ENCODE peak calls at places on chromosomes 4 and X, in ten cellular contexts. Y is GM13976, G is neural progenitor cell, T is tibial artery, H is foreskin fibroblast, F is cardiac fibroblast, D is GM12865, M is sigmoid colon, R is brain microvascular endothelial cell, L is H9. N is an unnamed sample.

GRCh38 chr4:75547647-75548387 is 8.0 kb upstream of the ODAPH start:
- DNase-seq in R (peak), T (peak), F (peak), M (peak), G (no peak), D (no peak), H (peak), L (no peak), Y (no peak), N (no peak)

GRCh38 chr4:21752616-21753015 is 196.0 kb downstream of the KCNIP4 start:
- DNase-seq in G (no peak), Y (no peak), H (no peak), F (no peak), T (no peak), R (no peak), M (no peak), L (no peak), D (no peak), N (no peak)

GRCh38 chr4:33482773-33483172 is 2761.5 kb downstream of the ARAP2 start:
- DNase-seq in H (no peak), Y (no peak), D (no peak), R (no peak), T (no peak), F (no peak), G (no peak), M (no peak), L (no peak), N (no peak)

GRCh38 chr4:185841451-185841850 is 29.5 kb upstream of the SORBS2 start:
- DNase-seq in G (no peak), D (no peak), L (no peak), F (no peak), Y (no peak), T (no peak), R (no peak), M (no peak), H (no peak), N (no peak)

GRCh38 chr4:151204925-151205524 is 71.9 kb upstream of the PRSS48 start:
- DNase-seq in F (peak), D (no peak), Y (no peak), T (no peak), R (peak), M (no peak), H (no peak), L (no peak), G (no peak), N (no peak)

GRCh38 chr4:152294331-152294730 is 241.6 kb downstream of the FBXW7 start:
- DNase-seq in Y (no peak), M (no peak), D (no peak), R (no peak), T (no peak), L (no peak), G (no peak), F (no peak), H (no peak), N (no peak)

GRCh38 chr4:123301942-123302341 is 94.7 kb upstream of the SPRY1 start:
- DNase-seq in L (no peak), M (no peak), T (no peak), D (no peak), Y (no peak), H (no peak), R (no peak), G (no peak), F (no peak), N (no peak)

GRCh38 chr4:19381068-19381467 is 870.6 kb upstream of the SLIT2 start:
- DNase-seq in M (no peak), T (no peak), F (peak), H (peak), R (no peak), Y (no peak), G (no peak), D (no peak), L (no peak), N (no peak)

GRCh38 chr4:183182873-183183725 is 84.0 kb downstream of the WWC2 start:
- DNase-seq in M (no peak), F (peak), R (peak), L (peak), D (peak), G (peak), T (no peak), H (peak), Y (no peak), N (no peak)

GRCh38 chrX:11641368-11641767 is 24.4 kb downstream of the ARHGAP6 start:
- DNase-seq in L (no peak), D (no peak), H (peak), R (no peak), Y (no peak), M (no peak), F (peak), T (no peak), G (no peak), N (no peak)

GRCh38 chr4:38663021-38663800 is 788 bp upstream of the KLF3 start:
- DNase-seq in L (peak), T (no peak), D (no peak), H (no peak), Y (peak), M (peak), G (peak), F (peak), R (no peak), N (peak)

GRCh38 chr4:117357422-117357821 is 272.0 kb upstream of the TRAM1L1 start:
- DNase-seq in D (no peak), H (no peak), G (no peak), R (no peak), T (no peak), Y (no peak), L (no peak), M (no peak), F (no peak), N (no peak)

GRCh38 chrX:15334561-15334960 is 762 bp downstream of the PIGA start:
- DNase-seq in L (no peak), T (no peak), M (no peak), F (peak), Y (peak), D (peak), G (no peak), R (peak), H (no peak), N (no peak)

GRCh38 chrX:125826774-125827451 is 339.2 kb downstream of the DCAF12L2 start:
- DNase-seq in T (no peak), G (no peak), L (no peak), R (no peak), H (no peak), D (no peak), M (no peak), F (no peak), Y (no peak), N (no peak)

GRCh38 chr4:144507309-144508101 is 138.5 kb upstream of the HHIP start:
- DNase-seq in L (no peak), F (peak), T (no peak), Y (no peak), D (no peak), H (peak), G (no peak), M (no peak), R (peak), N (no peak)

GRCh38 chr4:143185253-143186107 is 763 bp downstream of the USP38 start:
- DNase-seq in T (no peak), R (no peak), D (peak), H (peak), M (peak), F (peak), L (peak), G (peak), Y (no peak), N (no peak)

GRCh38 chr4:143335979-143336827 is 473 bp upstream of the GAB1 start:
- DNase-seq in R (peak), Y (peak), G (peak), L (peak), F (peak), D (peak), M (peak), H (peak), T (peak), N (peak)

GRCh38 chrX:96843566-96843965 is 40.1 kb upstream of the RPA4 start:
- DNase-seq in R (peak), G (peak), H (no peak), T (no peak), Y (no peak), D (no peak), F (peak), L (peak), M (no peak), N (no peak)

GRCh38 chr4:159175165-159175988 is 72.5 kb downstream of the RAPGEF2 start:
- DNase-seq in T (peak), F (peak), Y (no peak), H (peak), M (peak), R (peak), L (peak), D (peak), G (peak), N (no peak)

GRCh38 chr4:159178147-159178541 is 75.3 kb downstream of the RAPGEF2 start:
- DNase-seq in G (no peak), M (no peak), H (no peak), T (no peak), D (no peak), Y (no peak), L (no peak), R (no peak), F (peak), N (no peak)

GRCh38 chr4:159175989-159176375 is 73.1 kb downstream of the RAPGEF2 start:
- DNase-seq in L (no peak), T (no peak), R (no peak), M (no peak), G (no peak), F (no peak), H (no peak), Y (no peak), D (no peak), N (no peak)

GRCh38 chr4:159179310-159179958 is 76.6 kb downstream of the RAPGEF2 start:
- DNase-seq in R (no peak), M (no peak), Y (no peak), T (no peak), L (no peak), D (no peak), G (no peak), F (peak), H (no peak), N (no peak)

GRCh38 chr4:159177265-159178146 is 74.6 kb downstream of the RAPGEF2 start:
- DNase-seq in R (no peak), G (no peak), Y (no peak), M (no peak), F (no peak), L (no peak), H (no peak), D (peak), T (no peak), N (no peak)
- TF ChIP-seq CTCF in R (no peak), G (no peak), Y (no peak), M (no peak), F (no peak), L (no peak), H (no peak), D (no peak), T (no peak), N (no peak)

GRCh38 chr4:147117400-147117799 is 171.7 kb upstream of the TTC29 start:
- DNase-seq in M (no peak), G (no peak), F (no peak), R (no peak), T (no peak), L (no peak), Y (no peak), D (no peak), H (no peak), N (no peak)
- TF ChIP-seq CTCF in M (no peak), G (no peak), F (no peak), R (no peak), T (no peak), L (no peak), Y (no peak), D (no peak), H (no peak), N (no peak)

GRCh38 chr4:80045831-80046230 is 27.2 kb downstream of the ANTXR2 start:
- DNase-seq in D (no peak), G (no peak), R (no peak), L (no peak), H (peak), Y (no peak), F (peak), T (no peak), M (no peak), N (no peak)
- TF ChIP-seq CTCF in D (no peak), G (no peak), R (no peak), L (no peak), H (no peak), Y (no peak), F (no peak), T (no peak), M (no peak), N (no peak)

GRCh38 chrX:23783569-23784486 is 855 bp downstream of the SAT1 start:
- DNase-seq in D (peak), Y (no peak), F (peak), G (no peak), L (no peak), H (no peak), M (no peak), T (no peak), R (no peak), N (no peak)

GRCh38 chrX:23782863-23783568 is at the start of gene SAT1:
- DNase-seq in Y (peak), F (peak), T (peak), D (peak), G (peak), L (peak), H (peak), M (peak), R (peak), N (peak)

GRCh38 chrX:23782455-23782854 is 518 bp upstream of the SAT1 start:
- DNase-seq in Y (no peak), D (no peak), H (no peak), F (peak), M (no peak), T (no peak), R (no peak), L (no peak), G (no peak), N (no peak)

GRCh38 chrX:23776363-23776762 is 6.6 kb upstream of the SAT1 start:
- DNase-seq in L (no peak), R (no peak), H (no peak), G (no peak), D (no peak), F (no peak), Y (no peak), T (no peak), M (no peak), N (no peak)

DNA sequence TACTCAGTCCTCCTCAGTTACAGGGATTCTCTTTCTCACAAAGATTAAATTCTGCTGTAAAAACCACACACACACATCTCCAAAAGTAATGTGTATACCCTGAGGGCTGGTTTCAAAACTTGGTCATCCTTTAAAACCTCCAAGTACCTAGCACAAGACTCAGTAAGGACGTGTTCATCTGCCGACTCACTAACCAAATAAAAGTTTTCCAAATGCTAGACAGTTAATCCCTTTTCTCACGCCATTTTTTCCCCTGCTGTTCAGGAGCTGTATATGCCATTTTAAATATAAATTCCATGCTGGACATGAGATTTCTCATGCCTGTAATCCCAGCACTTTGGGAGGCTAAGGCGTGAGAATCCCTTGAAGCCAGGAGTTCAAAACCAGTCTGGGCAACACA is 3.9 kb upstream of the SAT1 start:
- DNase-seq in Y (no peak), H (peak), L (no peak), G (no peak), M (no peak), T (no peak), R (peak), D (no peak), F (peak), N (no peak)
- TF ChIP-seq CTCF in Y (no peak), H (no peak), L (no peak), G (no peak), M (no peak), T (no peak), R (peak), D (no peak), F (peak), N (peak)

DNA sequence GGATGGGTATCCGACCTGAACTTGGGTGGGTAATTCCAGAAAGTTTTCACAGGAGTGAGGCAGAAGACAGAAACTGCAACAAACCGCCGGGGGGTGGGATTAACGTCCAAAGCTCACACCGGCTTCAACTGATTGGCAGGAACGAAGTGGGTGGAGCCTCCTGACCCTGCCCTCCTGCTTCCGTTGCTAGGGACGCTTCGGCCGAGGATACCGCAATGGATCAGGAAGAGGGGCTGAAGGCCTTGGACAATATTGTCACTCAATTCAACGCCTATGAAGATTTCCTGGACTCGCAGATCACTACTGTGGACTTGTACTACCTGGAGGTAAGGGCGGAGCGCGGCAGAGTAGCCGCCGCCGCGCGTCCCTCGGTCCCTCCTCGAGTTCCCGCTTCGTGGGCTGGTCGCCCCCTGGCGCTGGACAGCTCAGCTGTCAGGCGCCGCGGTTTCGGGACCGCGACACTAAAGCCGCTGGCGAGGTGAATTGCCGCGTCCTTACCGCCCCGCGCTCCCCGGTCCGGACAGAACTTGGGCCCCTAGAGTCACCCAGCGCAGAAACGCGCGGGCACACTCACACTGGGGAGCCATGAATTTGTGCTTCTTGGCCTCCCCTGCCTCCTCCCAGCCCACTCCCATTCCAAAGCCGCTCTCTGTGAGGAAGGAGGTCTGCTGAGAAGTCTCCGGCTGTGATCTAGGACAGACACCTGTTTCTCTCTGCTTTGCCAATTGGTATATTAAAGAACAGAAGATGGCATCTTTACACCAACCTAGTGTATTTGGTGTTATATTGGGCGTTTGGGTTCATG is at the start of gene CFAP299:
- DNase-seq in L (peak), G (peak), D (peak), Y (peak), H (peak), M (peak), R (peak), T (peak), F (peak), N (peak)
- TF ChIP-seq CTCF in L (peak), G (peak), D (peak), Y (no peak), H (peak), M (peak), R (peak), T (peak), F (peak), N (peak)

GRCh38 chr4:154779362-154779947 is 1.6 kb upstream of the RBM46 start:
- DNase-seq in T (no peak), H (peak), R (no peak), F (peak), G (peak), M (no peak), D (peak), Y (peak), L (no peak), N (no peak)
- TF ChIP-seq CTCF in T (peak), H (peak), R (peak), F (peak), G (peak), M (peak), D (peak), Y (peak), L (peak), N (peak)

GRCh38 chrX:108297290-108297689 is 140.9 kb downstream of the COL4A6 start:
- DNase-seq in F (no peak), D (no peak), L (no peak), M (no peak), Y (no peak), G (no peak), T (no peak), R (no peak), H (no peak), N (no peak)

GRCh38 chrX:108292053-108292452 is 146.2 kb downstream of the COL4A6 start:
- DNase-seq in Y (no peak), R (no peak), M (no peak), L (no peak), D (peak), T (no peak), G (no peak), F (no peak), H (no peak), N (no peak)
- TF ChIP-seq CTCF in Y (no peak), R (no peak), M (no peak), L (peak), D (no peak), T (no peak), G (no peak), F (no peak), H (no peak), N (peak)

DNA sequence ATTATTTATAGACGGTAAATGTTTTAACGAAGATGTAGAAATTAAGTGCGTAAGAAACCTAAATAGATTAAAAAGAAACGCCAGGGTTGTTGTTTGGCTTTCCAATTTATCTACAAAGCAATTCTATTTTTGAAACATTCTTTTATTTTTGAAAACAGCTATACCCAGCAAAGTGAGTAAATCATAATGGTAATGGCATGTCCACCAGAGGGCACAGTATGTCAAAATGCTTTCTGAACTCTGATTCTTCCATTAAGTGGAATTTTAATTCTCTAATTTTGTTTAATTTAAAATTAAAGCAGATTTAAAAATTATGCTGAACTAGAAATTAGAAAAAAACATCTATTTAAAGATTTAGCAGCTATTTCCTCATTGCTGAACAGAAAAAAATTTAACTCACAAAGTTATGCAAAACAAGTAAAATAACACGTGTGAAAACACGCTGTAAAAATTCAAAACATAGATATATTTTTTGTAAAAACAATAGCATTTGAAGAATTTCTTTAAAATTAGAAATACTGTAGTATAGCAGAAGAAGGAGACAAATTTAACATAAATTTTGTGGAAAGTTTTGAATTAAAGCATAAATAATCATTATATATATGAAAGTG is 26.5 kb downstream of the RASSF6 start:
- DNase-seq in G (peak), T (no peak), Y (no peak), H (peak), M (no peak), R (peak), D (peak), F (peak), L (no peak), N (no peak)
- TF ChIP-seq CTCF in G (peak), T (peak), Y (peak), H (peak), M (peak), R (peak), D (peak), F (peak), L (peak), N (peak)

N was measured in type B pancreatic cell.